ENCODE peak calls at places on chromosome 15, in five cellular contexts. B is psoas muscle, L is astrocyte of the cerebellum, V is NB4, M is T-helper 2 cell. Y is an unnamed sample.

GRCh38 chr15:57184502-57184901 is 191.8 kb upstream of the CGNL1 start:
- DNase-seq in B (no peak), L (no peak), V (no peak), M (no peak), Y (no peak)

GRCh38 chr15:66771351-66771650 is 69.3 kb downstream of the SMAD6 start:
- DNase-seq in B (peak), L (no peak), V (no peak), M (no peak), Y (no peak)

GRCh38 chr15:68885070-68885469 is 45.3 kb upstream of the SPESP1 start:
- DNase-seq in B (no peak), L (peak), V (no peak), M (no peak), Y (no peak)

GRCh38 chr15:99537344-99537743 is 28.4 kb upstream of the MEF2A start:
- DNase-seq in B (no peak), L (no peak), V (no peak), M (no peak), Y (no peak)

GRCh38 chr15:62503451-62503850 is 338.4 kb upstream of the C2CD4B start:
- DNase-seq in B (peak), L (peak), V (no peak), M (no peak), Y (no peak)

GRCh38 chr15:101439920-101440319 is 49.6 kb downstream of the PCSK6 start:
- DNase-seq in B (no peak), L (no peak), V (no peak), M (no peak), Y (no peak)

GRCh38 chr15:38895326-38896282 is 331.0 kb upstream of the RASGRP1 start:
- DNase-seq in B (no peak), L (peak), V (no peak), M (no peak), Y (no peak)

GRCh38 chr15:78414608-78415250 is 23.3 kb upstream of the IREB2 start:
- DNase-seq in B (no peak), L (no peak), V (no peak), M (no peak), Y (no peak)

GRCh38 chr15:85763557-85764303 is 31.0 kb downstream of the KLHL25 start:
- DNase-seq in B (peak), L (no peak), V (no peak), M (no peak), Y (no peak)

GRCh38 chr15:52102468-52102867 is 10.1 kb downstream of the BCL2L10 start:
- DNase-seq in B (no peak), L (peak), V (no peak), M (no peak), Y (no peak)

GRCh38 chr15:25776071-25776740 is 86.9 kb downstream of the ATP10A start:
- DNase-seq in B (no peak), L (no peak), V (no peak), M (no peak), Y (no peak)

GRCh38 chr15:84666373-84666772 is 8.4 kb upstream of the NMB start:
- DNase-seq in B (no peak), L (no peak), V (no peak), M (no peak), Y (no peak)

GRCh38 chr15:42038401-42038800 is 17.6 kb upstream of the PLA2G4E start:
- DNase-seq in B (no peak), L (no peak), V (no peak), M (no peak), Y (no peak)